ENCODE peak calls at places on chromosomes 11 and 22, in four cellular contexts. W is hypothalamus, K is GM12865, L is ureter. J is an unnamed sample.

GRCh38 chr11:13140028-13140870 is 131.1 kb downstream of the RASSF10 start:
- DNase-seq in W (no peak), K (peak), L (peak), J (no peak)

GRCh38 chr11:31987118-31988005 is 103.5 kb upstream of the RCN1 start:
- DNase-seq in K (no peak), W (no peak), L (no peak), J (no peak)

GRCh38 chr11:119361056-119361787 is 14.7 kb upstream of the MFRP start:
- DNase-seq in L (peak), W (no peak), K (peak), J (no peak)

GRCh38 chr22:31626427-31627150 is 35.4 kb downstream of the PISD start:
- DNase-seq in W (no peak), L (no peak), K (no peak), J (no peak)

GRCh38 chr11:6351782-6352181 is 31.5 kb upstream of the CAVIN3 start:
- DNase-seq in L (no peak), K (no peak), W (no peak), J (no peak)

GRCh38 chr11:88521354-88522310 is 184.1 kb upstream of the CTSC start:
- DNase-seq in K (no peak), W (no peak), L (no peak), J (no peak)

GRCh38 chr11:76800466-76801200 is 17.5 kb downstream of the TSKU start:
- DNase-seq in L (peak), K (no peak), W (no peak), J (peak)

GRCh38 chr11:72709478-72710238 is 35.4 kb upstream of the PDE2A start:
- DNase-seq in W (no peak), K (no peak), L (no peak), J (no peak)

GRCh38 chr22:30940655-30941362 is 27.8 kb downstream of the MORC2 start:
- DNase-seq in W (no peak), L (no peak), K (no peak), J (no peak)

GRCh38 chr11:2423157-2424025 is 20.9 kb downstream of the TRPM5 start:
- DNase-seq in L (no peak), W (no peak), K (no peak), J (no peak)

GRCh38 chr22:43158778-43159483 is 7.6 kb downstream of the TSPO start:
- DNase-seq in K (no peak), W (no peak), L (no peak), J (no peak)

GRCh38 chr11:129960216-129961214 is 42.1 kb downstream of the PRDM10 start:
- DNase-seq in K (peak), W (no peak), L (no peak), J (no peak)

GRCh38 chr11:117583063-117583801 is 213.8 kb downstream of the DSCAML1 start:
- DNase-seq in L (no peak), W (no peak), K (no peak), J (no peak)

GRCh38 chr11:128653828-128654231 is 40.0 kb upstream of the FLI1 start:
- DNase-seq in K (no peak), W (no peak), L (peak), J (no peak)

GRCh38 chr11:22778642-22779041 is 51.0 kb downstream of the SVIP start:
- DNase-seq in W (no peak), K (no peak), L (no peak), J (no peak)

GRCh38 chr22:44567846-44568493 is 69.9 kb upstream of the RTL6 start:
- DNase-seq in K (peak), L (peak), W (no peak), J (no peak)

GRCh38 chr11:97732011-97732632 is 1288.6 kb upstream of the CNTN5 start:
- DNase-seq in L (no peak), W (no peak), K (no peak), J (no peak)

GRCh38 chr22:17436981-17437410 is 67.7 kb downstream of the CECR2 start:
- DNase-seq in K (no peak), L (no peak), W (peak), J (no peak)

GRCh38 chr11:20670932-20671403 is 1.6 kb downstream of the NELL1 start:
- DNase-seq in L (no peak), W (no peak), K (no peak), J (no peak)

GRCh38 chr11:110087820-110088534 is 5.2 kb upstream of the ZC3H12C start:
- DNase-seq in L (no peak), W (no peak), K (no peak), J (no peak)

GRCh38 chr11:107102692-107103463 is 84.6 kb upstream of the GUCY1A2 start:
- DNase-seq in L (no peak), W (no peak), K (peak), J (no peak)

GRCh38 chr11:113532697-113533424 is 57.7 kb upstream of the DRD2 start:
- DNase-seq in W (peak), K (peak), L (peak), J (no peak)

GRCh38 chr11:71307811-71308645 is 55.7 kb upstream of the SHANK2 start:
- DNase-seq in W (no peak), L (peak), K (no peak), J (peak)

GRCh38 chr11:115931684-115932083 is 427.5 kb upstream of the CADM1 start:
- DNase-seq in W (no peak), K (no peak), L (no peak), J (no peak)

GRCh38 chr11:113514856-113515255 is 39.7 kb upstream of the DRD2 start:
- DNase-seq in W (no peak), K (no peak), L (peak), J (peak)

GRCh38 chr11:91295591-91295990 is 929.0 kb upstream of the FAT3 start:
- DNase-seq in L (no peak), K (peak), W (no peak), J (no peak)

GRCh38 chr11:73946798-73947458 is 3.9 kb upstream of the DNAJB13 start:
- DNase-seq in L (peak), W (no peak), K (no peak), J (no peak)

GRCh38 chr22:22878801-22879674 is 8.6 kb upstream of the IGLL5 start:
- DNase-seq in K (no peak), W (no peak), L (peak), J (peak)

GRCh38 chr11:108654994-108655631 is 9.8 kb upstream of the DDX10 start:
- DNase-seq in W (no peak), K (peak), L (no peak), J (no peak)

GRCh38 chr11:61541568-61541967 is 33.0 kb downstream of the LRRC10B start:
- DNase-seq in L (no peak), W (no peak), K (peak), J (no peak)

GRCh38 chr22:39510529-39511149 is 8.5 kb downstream of the MIEF1 start:
- DNase-seq in L (no peak), W (no peak), K (no peak), J (no peak)

GRCh38 chr11:100816823-100817222 is 129.7 kb downstream of the ARHGAP42 start:
- DNase-seq in W (no peak), L (no peak), K (no peak), J (no peak)

GRCh38 chr11:65425105-65425970 is 2.7 kb downstream of the NEAT1 start:
- DNase-seq in W (no peak), K (peak), L (no peak), J (peak)

GRCh38 chr11:72741429-72741833 is 10.8 kb downstream of the ARAP1 start:
- DNase-seq in W (no peak), L (no peak), K (peak), J (no peak)

GRCh38 chr11:102429691-102430090 is 22.9 kb downstream of the TMEM123 start:
- DNase-seq in W (no peak), K (peak), L (no peak), J (no peak)

GRCh38 chr11:3139086-3139440 is 26.0 kb downstream of the OSBPL5 start:
- DNase-seq in K (no peak), L (no peak), W (no peak), J (no peak)

GRCh38 chr11:69918938-69919650 is 99.9 kb upstream of the FGF3 start:
- DNase-seq in K (peak), W (no peak), L (peak), J (peak)

GRCh38 chr11:93000511-93001476 is 31.3 kb downstream of the MTNR1B start:
- DNase-seq in K (no peak), W (no peak), L (no peak), J (no peak)